ENCODE peak calls at places on chromosomes 1 and 21, in nine cellular contexts. D, B, S, V, E, F, X, J and Z are unnamed samples.

GRCh38 chr21:31181089-31181757 is 142.9 kb upstream of the KRTAP19-8 start:
- DNase-seq in D (no peak), B (no peak), S (no peak), V (no peak), E (no peak), F (no peak), X (no peak), J (no peak), Z (no peak)

GRCh38 chr1:6634278-6635052 is 9.8 kb downstream of the THAP3 start:
- DNase-seq in D (peak), B (no peak), S (peak), V (no peak), E (peak), F (peak), X (no peak), J (no peak), Z (no peak)

GRCh38 chr1:206734499-206735142 is 36.0 kb upstream of the IL19 start:
- DNase-seq in D (peak), B (no peak), S (peak), V (peak), E (no peak), F (peak), X (no peak), J (no peak), Z (peak)

GRCh38 chr1:240073097-240073496 is 18.6 kb upstream of the FMN2 start:
- DNase-seq in D (no peak), B (no peak), S (no peak), V (no peak), E (no peak), F (no peak), X (no peak), J (no peak), Z (no peak)

GRCh38 chr21:32253215-32253641 is 25.6 kb downstream of the MIS18A start:
- DNase-seq in D (no peak), B (no peak), S (no peak), V (no peak), E (peak), F (no peak), X (no peak), J (no peak), Z (no peak)

GRCh38 chr1:244349103-244349531 is 102.6 kb downstream of the ADSS2 start:
- DNase-seq in D (no peak), B (no peak), S (no peak), V (no peak), E (no peak), F (peak), X (no peak), J (no peak), Z (no peak)

GRCh38 chr1:243568793-243569192 is 281.2 kb downstream of the AKT3 start:
- DNase-seq in D (no peak), B (no peak), S (no peak), V (no peak), E (no peak), F (peak), X (no peak), J (no peak), Z (no peak)

GRCh38 chr1:220690140-220691038 is at the start of gene C1orf115:
- DNase-seq in D (peak), B (peak), S (peak), V (no peak), E (peak), F (peak), X (peak), J (peak), Z (no peak)

GRCh38 chr1:206766251-206766856 is 4.2 kb upstream of the IL19 start:
- DNase-seq in D (peak), B (peak), S (peak), V (no peak), E (no peak), F (no peak), X (no peak), J (no peak), Z (peak)

GRCh38 chr1:17606826-17607440 is 67.4 kb downstream of the ARHGEF10L start:
- DNase-seq in D (peak), B (peak), S (no peak), V (peak), E (peak), F (peak), X (peak), J (peak), Z (peak)

GRCh38 chr1:10906866-10907519 is 105.5 kb upstream of the TARDBP start:
- DNase-seq in D (no peak), B (no peak), S (no peak), V (no peak), E (no peak), F (no peak), X (no peak), J (no peak), Z (no peak)

GRCh38 chr1:22611530-22611947 is 24.9 kb upstream of the C1QA start:
- DNase-seq in D (peak), B (no peak), S (no peak), V (no peak), E (peak), F (peak), X (no peak), J (no peak), Z (peak)

GRCh38 chr1:82318265-82318664 is 517.5 kb downstream of the ADGRL2 start:
- DNase-seq in D (no peak), B (no peak), S (no peak), V (no peak), E (no peak), F (no peak), X (no peak), J (no peak), Z (no peak)

GRCh38 chr1:102970496-102971078 is 137.7 kb downstream of the COL11A1 start:
- DNase-seq in D (no peak), B (peak), S (no peak), V (no peak), E (no peak), F (peak), X (no peak), J (peak), Z (peak)

GRCh38 chr21:42459583-42460215 is 36.3 kb downstream of the RSPH1 start:
- DNase-seq in D (peak), B (no peak), S (no peak), V (no peak), E (no peak), F (no peak), X (no peak), J (no peak), Z (no peak)

GRCh38 chr1:219772265-219773036 is 155.9 kb downstream of the SLC30A10 start:
- DNase-seq in D (no peak), B (no peak), S (no peak), V (no peak), E (peak), F (no peak), X (no peak), J (no peak), Z (no peak)

GRCh38 chr1:159826436-159827101 is at the start of gene SLAMF8:
- DNase-seq in D (peak), B (peak), S (peak), V (no peak), E (peak), F (no peak), X (no peak), J (no peak), Z (no peak)

GRCh38 chr1:155219592-155220031 is 11.1 kb downstream of the MTX1 start:
- DNase-seq in D (no peak), B (no peak), S (no peak), V (peak), E (no peak), F (no peak), X (peak), J (no peak), Z (no peak)

GRCh38 chr1:225849905-225850304 is 32.3 kb downstream of the TMEM63A start:
- DNase-seq in D (peak), B (no peak), S (no peak), V (no peak), E (peak), F (peak), X (no peak), J (no peak), Z (no peak)

GRCh38 chr1:199747984-199748383 is 279.5 kb upstream of the NR5A2 start:
- DNase-seq in D (no peak), B (no peak), S (no peak), V (no peak), E (no peak), F (no peak), X (no peak), J (no peak), Z (no peak)

GRCh38 chr1:244012232-244012631 is 38.9 kb upstream of the ZBTB18 start:
- DNase-seq in D (no peak), B (no peak), S (no peak), V (no peak), E (no peak), F (peak), X (no peak), J (peak), Z (no peak)

GRCh38 chr1:63634471-63634870 is 41.3 kb downstream of the PGM1 start:
- DNase-seq in D (no peak), B (no peak), S (no peak), V (no peak), E (no peak), F (no peak), X (no peak), J (no peak), Z (no peak)

GRCh38 chr1:215269955-215270354 is 187.4 kb downstream of the KCNK2 start:
- DNase-seq in D (no peak), B (no peak), S (no peak), V (no peak), E (no peak), F (no peak), X (no peak), J (no peak), Z (no peak)

GRCh38 chr1:16187748-16188401 is 24.6 kb downstream of the ARHGEF19 start:
- DNase-seq in D (peak), B (peak), S (peak), V (peak), E (peak), F (peak), X (no peak), J (peak), Z (peak)

GRCh38 chr1:209249785-209250441 is 333.6 kb upstream of the CAMK1G start:
- DNase-seq in D (no peak), B (no peak), S (no peak), V (no peak), E (no peak), F (no peak), X (no peak), J (peak), Z (no peak)

GRCh38 chr21:46455575-46456385 is 2.9 kb upstream of the DIP2A start:
- DNase-seq in D (no peak), B (no peak), S (no peak), V (peak), E (peak), F (peak), X (no peak), J (no peak), Z (no peak)

GRCh38 chr1:230069813-230070212 is 2.8 kb downstream of the GALNT2 start:
- DNase-seq in D (no peak), B (no peak), S (no peak), V (no peak), E (no peak), F (no peak), X (no peak), J (no peak), Z (no peak)